ENCODE peak calls at places on chromosomes 12 and 14, in seven cellular contexts. W is tibial nerve, O is brain microvascular endothelial cell, Y is lower lobe of right lung, K is gastrocnemius medialis, H is A549, P is DND-41. N is an unnamed sample.

GRCh38 chr12:32507559-32508276 is 108.4 kb downstream of the FGD4 start:
- DNase-seq in W (no peak), O (no peak), Y (no peak), K (no peak), H (no peak), P (no peak), N (no peak)

GRCh38 chr14:92729632-92730358 is 18.6 kb downstream of the LGMN start:
- DNase-seq in W (no peak), O (peak; percentile 87), Y (no peak), K (no peak), H (no peak), P (peak; percentile 24), N (peak; percentile 30)

GRCh38 chr14:76924363-76925151 is 98.3 kb downstream of the LRRC74A start:
- DNase-seq in W (no peak), O (peak; percentile 32), Y (no peak), K (no peak), H (peak; percentile 71), P (peak; percentile 71), N (no peak)

GRCh38 chr12:10673660-10674384 is at the start of gene STYK1:
- DNase-seq in W (no peak), O (no peak), Y (peak; percentile 72), K (no peak), H (peak; percentile 64), P (peak; percentile 71), N (peak; percentile 76)

GRCh38 chr14:60722163-60722835 is 1.9 kb downstream of the SIX4 start:
- DNase-seq in W (no peak), O (peak; percentile 48), Y (peak; percentile 47), K (peak; percentile 49), H (peak; percentile 48), P (no peak), N (peak; percentile 61)

GRCh38 chr12:24226745-24227350 is 277.4 kb upstream of the SOX5 start:
- DNase-seq in W (no peak), O (peak; percentile 97), Y (no peak), K (no peak), H (peak; percentile 22), P (no peak), N (peak; percentile 45)

GRCh38 chr14:75268638-75269550 is 9.7 kb upstream of the FOS start:
- DNase-seq in W (no peak), O (no peak), Y (no peak), K (no peak), H (no peak), P (no peak), N (no peak)

GRCh38 chr14:65879218-65880009 is 466.9 kb downstream of the FUT8 start:
- DNase-seq in W (no peak), O (peak; percentile 1), Y (no peak), K (no peak), H (peak; percentile 45), P (no peak), N (peak; percentile 59)

GRCh38 chr12:53726946-53727309 is 324 bp downstream of the CALCOCO1 start:
- DNase-seq in W (no peak), O (no peak), Y (no peak), K (peak; percentile 24), H (no peak), P (no peak), N (peak; percentile 45)

GRCh38 chr12:6769003-6769389 is 2.8 kb downstream of the PTMS start:
- DNase-seq in W (peak; percentile 53), O (no peak), Y (no peak), K (no peak), H (peak; percentile 54), P (no peak), N (no peak)

GRCh38 chr12:49368240-49368600 is 958 bp downstream of the SPATS2 start:
- DNase-seq in W (no peak), O (no peak), Y (no peak), K (no peak), H (no peak), P (no peak), N (no peak)

GRCh38 chr14:105148604-105149145 is 19.9 kb downstream of the JAG2 start:
- DNase-seq in W (no peak), O (no peak), Y (peak; percentile 41), K (no peak), H (no peak), P (no peak), N (no peak)

GRCh38 chr12:20489645-20490044 is 121.3 kb downstream of the PDE3A start:
- DNase-seq in W (no peak), O (no peak), Y (no peak), K (no peak), H (peak; percentile 91), P (no peak), N (no peak)

GRCh38 chr14:46378248-46378647 is 273.3 kb downstream of the RPL10L start:
- DNase-seq in W (no peak), O (no peak), Y (no peak), K (no peak), H (peak; percentile 4), P (no peak), N (no peak)

GRCh38 chr12:76455582-76456345 is 103.8 kb downstream of the OSBPL8 start:
- DNase-seq in W (no peak), O (peak; percentile 82), Y (no peak), K (no peak), H (peak; percentile 91), P (peak; percentile 8), N (peak; percentile 75)

GRCh38 chr12:6688543-6688999 is 604 bp downstream of the ZNF384 start:
- DNase-seq in W (no peak), O (peak; percentile 2), Y (peak; percentile 62), K (no peak), H (no peak), P (no peak), N (no peak)

GRCh38 chr12:58818546-58818945 is 101.8 kb downstream of the LRIG3 start:
- DNase-seq in W (no peak), O (no peak), Y (no peak), K (no peak), H (no peak), P (no peak), N (no peak)

GRCh38 chr12:49796606-49797451 is 31.4 kb downstream of the NCKAP5L start:
- DNase-seq in W (no peak), O (no peak), Y (no peak), K (no peak), H (no peak), P (no peak), N (no peak)

GRCh38 chr12:91616401-91616800 is 433.8 kb upstream of the DCN start:
- DNase-seq in W (no peak), O (no peak), Y (no peak), K (no peak), H (no peak), P (no peak), N (no peak)

GRCh38 chr14:58026219-58026618 is 125.8 kb downstream of the ARMH4 start:
- DNase-seq in W (no peak), O (no peak), Y (no peak), K (no peak), H (no peak), P (no peak), N (no peak)

GRCh38 chr14:103033744-103034143 is 23.6 kb downstream of the CDC42BPB start:
- DNase-seq in W (no peak), O (no peak), Y (no peak), K (no peak), H (peak; percentile 40), P (no peak), N (no peak)

GRCh38 chr12:125645724-125646123 is 580.5 kb downstream of the AACS start:
- DNase-seq in W (no peak), O (no peak), Y (no peak), K (no peak), H (no peak), P (no peak), N (no peak)

GRCh38 chr14:61561657-61562276 is 133.5 kb upstream of the HIF1A start:
- DNase-seq in W (no peak), O (peak; percentile 96), Y (peak; percentile 66), K (peak; percentile 65), H (peak; percentile 95), P (no peak), N (peak; percentile 84)

GRCh38 chr12:61574339-61574738 is 685.9 kb upstream of the USP15 start:
- DNase-seq in W (no peak), O (no peak), Y (no peak), K (no peak), H (no peak), P (no peak), N (no peak)

GRCh38 chr14:58668848-58669480 is 31.2 kb downstream of the DACT1 start:
- DNase-seq in W (no peak), O (no peak), Y (no peak), K (no peak), H (no peak), P (no peak), N (no peak)

GRCh38 chr14:73238262-73238852 is 1.1 kb downstream of the PAPLN start:
- DNase-seq in W (peak; percentile 14), O (peak; percentile 49), Y (no peak), K (no peak), H (no peak), P (no peak), N (peak; percentile 84)

GRCh38 chr14:51575225-51576111 is 76.2 kb upstream of the FRMD6 start:
- DNase-seq in W (peak; percentile 14), O (no peak), Y (no peak), K (no peak), H (no peak), P (no peak), N (no peak)

GRCh38 chr14:94679941-94680340 is 67.8 kb downstream of the SERPINA3 start:
- DNase-seq in W (peak; percentile 8), O (no peak), Y (no peak), K (no peak), H (no peak), P (no peak), N (no peak)
- H3K27ac ChIP-seq in W (peak overlapping the region; percentile 1), O (no peak overlapping the region), Y (no peak overlapping the region), K (no peak overlapping the region), H (no peak overlapping the region), P (no peak overlapping the region), N (no peak overlapping the region)

GRCh38 chr12:94875525-94875924 is 128.0 kb downstream of the NDUFA12 start:
- DNase-seq in W (no peak), O (no peak), Y (no peak), K (no peak), H (peak; percentile 69), P (peak; percentile 5), N (peak; percentile 23)
- TF ChIP-seq CTCF in W (no peak), O (peak; percentile 36), Y (no peak), K (no peak), H (peak; percentile 43), P (peak; percentile 52), N (peak; percentile 17)

DNA sequence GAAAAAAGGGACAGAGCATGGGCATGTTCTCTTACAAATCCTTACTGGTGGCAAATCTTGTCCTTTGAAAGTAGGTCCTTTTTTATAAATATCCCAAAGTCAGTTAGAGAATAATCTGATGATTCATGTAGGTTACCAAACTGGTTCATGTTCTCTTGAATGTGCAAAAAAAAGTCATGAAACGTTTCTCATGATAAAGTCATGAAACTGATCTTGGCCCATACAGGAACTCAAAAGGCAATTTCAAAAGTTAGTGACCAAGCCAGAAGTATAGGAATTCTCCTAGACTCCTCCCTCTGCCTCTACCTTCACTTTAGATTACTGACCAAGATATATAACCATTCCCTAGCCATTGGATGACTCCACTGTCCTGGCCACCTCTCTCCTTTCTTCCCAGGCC is 27.3 kb upstream of the SPTSSA start:
- DNase-seq in W (no peak), O (no peak), Y (no peak), K (no peak), H (no peak), P (no peak), N (no peak)
- H3K27ac ChIP-seq in W (no peak overlapping the region), O (no peak overlapping the region), Y (no peak overlapping the region), K (no peak overlapping the region), H (peak overlapping the region; percentile 42), P (no peak overlapping the region), N (no peak overlapping the region)

GRCh38 chr12:100229036-100229635 is 28.5 kb downstream of the ACTR6 start:
- DNase-seq in W (no peak), O (no peak), Y (no peak), K (no peak), H (peak; percentile 60), P (no peak), N (no peak)
- TF ChIP-seq CTCF in W (no peak), O (peak; percentile 39), Y (no peak), K (no peak), H (no peak), P (peak; percentile 44), N (no peak)

GRCh38 chr12:55702861-55703260 is 4.8 kb downstream of the ITGA7 start:
- DNase-seq in W (no peak), O (no peak), Y (no peak), K (no peak), H (no peak), P (no peak), N (no peak)
- H3K27ac ChIP-seq in W (peak overlapping the region; percentile 89), O (no peak overlapping the region), Y (no peak overlapping the region), K (peak overlapping the region; percentile 96), H (no peak overlapping the region), P (no peak overlapping the region), N (no peak overlapping the region)